ENCODE peak calls at places on chromosomes 3 and 15, in seven cellular contexts. F, R, B, Z, M, H and X are unnamed samples.

GRCh38 chr3:47692158-47692557 is 89.5 kb downstream of the SMARCC1 start:
- DNase-seq in M (no peak), B (no peak), F (no peak), R (no peak), H (no peak), Z (no peak), X (no peak)

GRCh38 chr15:23095796-23096195 is 40.8 kb downstream of the GOLGA6L1 start:
- DNase-seq in F (no peak), M (no peak), H (no peak), Z (no peak), B (no peak), R (no peak), X (no peak)

GRCh38 chr3:107377151-107377550 is at the start of gene CCDC54:
- DNase-seq in M (no peak), B (no peak), H (no peak), F (no peak), Z (no peak), R (no peak), X (no peak)

GRCh38 chr3:100754563-100755334 is 45.5 kb downstream of the TFG start:
- DNase-seq in H (peak; percentile 18), Z (no peak), M (no peak), R (no peak), B (no peak), F (no peak), X (no peak)

GRCh38 chr15:38128389-38128788 is 124.2 kb upstream of the SPRED1 start:
- DNase-seq in R (peak; percentile 55), B (no peak), Z (no peak), H (peak; percentile 74), F (no peak), M (no peak), X (no peak)

GRCh38 chr3:171986208-171986607 is 53.2 kb upstream of the FNDC3B start:
- DNase-seq in Z (no peak), M (no peak), F (no peak), H (no peak), B (no peak), R (no peak), X (peak; percentile 92)

GRCh38 chr3:16595778-16596177 is 9.4 kb downstream of the DAZL start:
- DNase-seq in F (no peak), Z (no peak), M (no peak), R (peak; percentile 12), H (no peak), B (no peak), X (no peak)

GRCh38 chr3:158573714-158574113 is 2.7 kb downstream of the MLF1 start:
- DNase-seq in M (no peak), Z (no peak), F (no peak), H (no peak), B (no peak), R (no peak), X (peak; percentile 8)

GRCh38 chr15:42094512-42094963 is at the start of gene PLA2G4D:
- DNase-seq in M (no peak), Z (no peak), R (peak; percentile 58), B (no peak), F (peak; percentile 43), H (no peak), X (no peak)

GRCh38 chr15:25182098-25182478 is 227.3 kb downstream of the SNRPN start:
- DNase-seq in F (no peak), R (no peak), B (no peak), H (no peak), Z (no peak), M (no peak), X (no peak)

GRCh38 chr3:32384938-32385337 is 6.7 kb upstream of the CMTM7 start:
- DNase-seq in R (no peak), Z (no peak), B (no peak), F (no peak), H (peak; percentile 88), M (peak; percentile 73), X (peak; percentile 54)

GRCh38 chr3:50573566-50574279 is 4.4 kb downstream of the HEMK1 start:
- DNase-seq in M (no peak), H (no peak), B (no peak), Z (no peak), F (no peak), R (no peak), X (no peak)

GRCh38 chr15:38874464-38874863 is 309.9 kb upstream of the RASGRP1 start:
- DNase-seq in Z (no peak), M (no peak), R (peak; percentile 14), F (no peak), H (peak; percentile 31), B (no peak), X (no peak)

GRCh38 chr3:112167758-112168157 is 34.7 kb upstream of the GCSAM start:
- DNase-seq in B (no peak), F (no peak), Z (peak; percentile 58), M (no peak), H (no peak), R (no peak), X (no peak)

GRCh38 chr15:95405447-95405846 is 925.1 kb upstream of the NR2F2 start:
- DNase-seq in M (peak; percentile 71), F (no peak), B (no peak), Z (no peak), R (no peak), H (peak; percentile 58), X (no peak)

GRCh38 chr15:29815000-29815704 is 7.1 kb downstream of the TJP1 start:
- DNase-seq in R (peak; percentile 50), Z (no peak), H (peak; percentile 25), F (no peak), B (no peak), M (peak; percentile 44), X (no peak)

GRCh38 chr3:69963643-69964042 is 35.9 kb upstream of the SAMMSON start:
- DNase-seq in B (no peak), Z (no peak), M (no peak), F (no peak), R (no peak), H (no peak), X (no peak)

GRCh38 chr15:85592148-85592547 is 202.6 kb downstream of the KLHL25 start:
- DNase-seq in B (no peak), H (peak; percentile 89), M (peak; percentile 85), Z (no peak), F (no peak), R (peak; percentile 80), X (peak; percentile 9)

GRCh38 chr3:29195055-29195454 is 85.8 kb upstream of the RBMS3 start:
- DNase-seq in H (no peak), F (no peak), B (no peak), R (peak; percentile 80), M (no peak), Z (no peak), X (no peak)

GRCh38 chr15:100849021-100849831 is 30.4 kb upstream of the ALDH1A3 start:
- DNase-seq in H (peak; percentile 26), B (no peak), Z (peak; percentile 66), M (peak; percentile 7), R (no peak), F (peak; percentile 66), X (peak; percentile 75)
- TF ChIP-seq CTCF in H (peak; percentile 20), B (no peak), Z (peak; percentile 27), M (peak; percentile 42), R (no peak), F (peak; percentile 35), X (peak; percentile 43)

GRCh38 chr3:194097141-194097880 is 38.6 kb upstream of the HES1 start:
- DNase-seq in M (no peak), R (no peak), Z (no peak), B (peak; percentile 35), H (peak; percentile 40), F (no peak), X (no peak)
- TF ChIP-seq CTCF in M (no peak), R (no peak), Z (no peak), B (no peak), H (no peak), F (no peak), X (no peak)

GRCh38 chr15:53976844-53977392 is 1.3 kb upstream of the UNC13C start:
- DNase-seq in H (no peak), M (peak; percentile 0), Z (no peak), R (peak; percentile 12), F (no peak), B (no peak), X (peak; percentile 6)

GRCh38 chr15:53982281-53982680 is 4.0 kb downstream of the UNC13C start:
- DNase-seq in Z (no peak), B (no peak), H (no peak), M (no peak), R (no peak), F (no peak), X (no peak)

GRCh38 chr15:53974813-53975212 is 3.4 kb upstream of the UNC13C start:
- DNase-seq in Z (no peak), H (no peak), F (no peak), R (no peak), B (no peak), M (no peak), X (peak; percentile 22)

GRCh38 chr15:53979051-53979788 is 979 bp downstream of the UNC13C start:
- DNase-seq in M (no peak), F (no peak), B (no peak), Z (no peak), R (no peak), H (no peak), X (no peak)

DNA sequence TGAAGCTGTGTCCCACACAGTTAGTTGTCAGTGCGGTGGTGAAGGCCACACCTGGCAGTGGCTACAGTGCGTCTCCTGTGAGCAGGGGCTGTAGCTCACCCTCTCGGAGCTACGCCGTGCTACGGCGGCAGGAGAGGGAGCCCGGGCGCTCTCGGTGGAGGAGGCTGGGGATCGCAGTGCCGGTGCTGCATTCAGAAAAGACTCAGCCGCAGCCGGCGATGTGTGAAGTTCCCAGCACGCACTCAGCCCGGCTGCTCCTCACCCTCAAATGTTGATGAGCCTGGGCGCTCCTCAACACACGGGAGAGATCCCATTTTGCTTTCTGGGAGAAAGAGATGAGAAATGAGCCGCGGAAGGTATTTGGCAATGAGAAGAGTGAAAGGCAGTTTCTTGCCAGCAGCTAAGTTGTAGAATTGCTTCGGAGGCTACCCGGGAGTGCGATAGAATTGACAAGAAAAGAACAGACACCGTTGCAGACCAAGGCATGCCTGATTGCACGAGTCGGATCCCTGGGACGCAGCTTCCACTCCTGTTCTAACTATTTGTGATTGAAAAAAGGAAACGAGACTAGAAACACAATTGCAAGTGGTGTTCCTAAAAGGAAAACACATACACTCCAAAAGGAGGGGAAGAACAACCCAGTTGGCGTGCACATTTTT is at the start of gene UNC13C:
- DNase-seq in M (peak; percentile 7), Z (no peak), R (no peak), F (peak; percentile 17), B (no peak), H (no peak), X (no peak)
- TF ChIP-seq CTCF in M (no peak), Z (no peak), R (no peak), F (no peak), B (no peak), H (no peak), X (no peak)

GRCh38 chr3:179068779-179069530 is 2.7 kb downstream of the ZMAT3 start:
- DNase-seq in Z (no peak), M (no peak), B (no peak), H (peak; percentile 37), F (peak; percentile 36), R (peak; percentile 47), X (peak; percentile 50)
- TF ChIP-seq CTCF in Z (no peak), M (peak; percentile 74), B (no peak), H (peak; percentile 56), F (no peak), R (peak; percentile 45), X (peak; percentile 40)